ENCODE peak calls at places on chromosomes 11 and 22, in eight cellular contexts. One of them, this sample, is unnamed.

GRCh38 chr22:20441631-20442484 is 4.2 kb upstream of the SCARF2 start:
- DNase-seq in AG09309: no peak
- DNase-seq in kidney epithelial cell: no peak
- DNase-seq in NCI-H748 treated with DMSO at 0.1 percent for 48 hours: no peak
- DNase-seq in skeletal muscle cell: no peak
- DNase-seq in sciatic nerve: peak
- DNase-seq in left ventricle myocardium superior: peak
- DNase-seq in IMR-90: no peak
- DNase-seq in this sample: no peak

GRCh38 chr11:38814670-38815069 is 2216.6 kb upstream of the RAG2 start:
- DNase-seq in NCI-H748 treated with DMSO at 0.1 percent for 48 hours: no peak
- DNase-seq in sciatic nerve: no peak
- DNase-seq in left ventricle myocardium superior: no peak
- DNase-seq in skeletal muscle cell: no peak
- DNase-seq in IMR-90: peak
- DNase-seq in AG09309: no peak
- DNase-seq in kidney epithelial cell: no peak
- DNase-seq in this sample: no peak

GRCh38 chr22:26927841-26928240 is 270.5 kb downstream of the MIAT start:
- DNase-seq in left ventricle myocardium superior: no peak
- DNase-seq in NCI-H748 treated with DMSO at 0.1 percent for 48 hours: no peak
- DNase-seq in sciatic nerve: no peak
- DNase-seq in AG09309: no peak
- DNase-seq in IMR-90: no peak
- DNase-seq in kidney epithelial cell: no peak
- DNase-seq in skeletal muscle cell: no peak
- DNase-seq in this sample: no peak

GRCh38 chr11:76810151-76810853 is 27.1 kb downstream of the TSKU start:
- DNase-seq in skeletal muscle cell: no peak
- DNase-seq in kidney epithelial cell: no peak
- DNase-seq in IMR-90: no peak
- DNase-seq in AG09309: no peak
- DNase-seq in left ventricle myocardium superior: no peak
- DNase-seq in sciatic nerve: no peak
- DNase-seq in NCI-H748 treated with DMSO at 0.1 percent for 48 hours: no peak
- DNase-seq in this sample: no peak

GRCh38 chr11:61082931-61083531 is 19.3 kb upstream of the CD5 start:
- DNase-seq in kidney epithelial cell: no peak
- DNase-seq in NCI-H748 treated with DMSO at 0.1 percent for 48 hours: no peak
- DNase-seq in left ventricle myocardium superior: no peak
- DNase-seq in IMR-90: no peak
- DNase-seq in AG09309: no peak
- DNase-seq in skeletal muscle cell: no peak
- DNase-seq in sciatic nerve: no peak
- DNase-seq in this sample: no peak

GRCh38 chr11:75279273-75279672 is 38.7 kb downstream of the TPBGL start:
- DNase-seq in sciatic nerve: peak
- DNase-seq in IMR-90: peak
- DNase-seq in AG09309: no peak
- DNase-seq in skeletal muscle cell: no peak
- DNase-seq in NCI-H748 treated with DMSO at 0.1 percent for 48 hours: no peak
- DNase-seq in left ventricle myocardium superior: peak
- DNase-seq in kidney epithelial cell: no peak
- DNase-seq in this sample: no peak

GRCh38 chr11:127074151-127074761 is 73.7 kb upstream of the KIRREL3 start:
- DNase-seq in AG09309: peak
- DNase-seq in IMR-90: peak
- DNase-seq in left ventricle myocardium superior: no peak
- DNase-seq in NCI-H748 treated with DMSO at 0.1 percent for 48 hours: no peak
- DNase-seq in skeletal muscle cell: peak
- DNase-seq in kidney epithelial cell: peak
- DNase-seq in sciatic nerve: no peak
- DNase-seq in this sample: peak

GRCh38 chr22:39319284-39320170 is at the start of gene RPL3:
- DNase-seq in NCI-H748 treated with DMSO at 0.1 percent for 48 hours: peak
- DNase-seq in AG09309: peak
- DNase-seq in IMR-90: peak
- DNase-seq in sciatic nerve: peak
- DNase-seq in left ventricle myocardium superior: peak
- DNase-seq in skeletal muscle cell: peak
- DNase-seq in kidney epithelial cell: peak
- DNase-seq in this sample: peak

GRCh38 chr11:2122907-2123627 is 16.1 kb downstream of the IGF2 start:
- DNase-seq in IMR-90: no peak
- DNase-seq in sciatic nerve: no peak
- DNase-seq in NCI-H748 treated with DMSO at 0.1 percent for 48 hours: no peak
- DNase-seq in kidney epithelial cell: no peak
- DNase-seq in skeletal muscle cell: no peak
- DNase-seq in left ventricle myocardium superior: no peak
- DNase-seq in AG09309: no peak
- DNase-seq in this sample: no peak

GRCh38 chr22:35178446-35178845 is 78.8 kb upstream of the HMGXB4 start:
- DNase-seq in kidney epithelial cell: no peak
- DNase-seq in NCI-H748 treated with DMSO at 0.1 percent for 48 hours: no peak
- DNase-seq in left ventricle myocardium superior: no peak
- DNase-seq in skeletal muscle cell: no peak
- DNase-seq in AG09309: no peak
- DNase-seq in sciatic nerve: no peak
- DNase-seq in IMR-90: no peak
- DNase-seq in this sample: no peak

GRCh38 chr11:41660585-41660984 is 201.1 kb upstream of the LRRC4C start:
- DNase-seq in NCI-H748 treated with DMSO at 0.1 percent for 48 hours: no peak
- DNase-seq in sciatic nerve: no peak
- DNase-seq in skeletal muscle cell: no peak
- DNase-seq in AG09309: no peak
- DNase-seq in kidney epithelial cell: no peak
- DNase-seq in IMR-90: no peak
- DNase-seq in left ventricle myocardium superior: no peak
- DNase-seq in this sample: no peak

GRCh38 chr11:120425527-120425926 is 86.0 kb upstream of the GRIK4 start:
- DNase-seq in IMR-90: no peak
- DNase-seq in NCI-H748 treated with DMSO at 0.1 percent for 48 hours: no peak
- DNase-seq in left ventricle myocardium superior: no peak
- DNase-seq in AG09309: no peak
- DNase-seq in skeletal muscle cell: no peak
- DNase-seq in sciatic nerve: no peak
- DNase-seq in kidney epithelial cell: no peak
- DNase-seq in this sample: no peak

GRCh38 chr11:33168605-33169240 is 7.4 kb upstream of the CSTF3 start:
- DNase-seq in sciatic nerve: no peak
- DNase-seq in kidney epithelial cell: no peak
- DNase-seq in NCI-H748 treated with DMSO at 0.1 percent for 48 hours: no peak
- DNase-seq in AG09309: no peak
- DNase-seq in left ventricle myocardium superior: no peak
- DNase-seq in IMR-90: peak
- DNase-seq in skeletal muscle cell: no peak
- DNase-seq in this sample: no peak

GRCh38 chr11:33722579-33723234 is 13.5 kb downstream of the CD59 start:
- DNase-seq in skeletal muscle cell: no peak
- DNase-seq in left ventricle myocardium superior: no peak
- DNase-seq in sciatic nerve: peak
- DNase-seq in IMR-90: peak
- DNase-seq in AG09309: no peak
- DNase-seq in NCI-H748 treated with DMSO at 0.1 percent for 48 hours: no peak
- DNase-seq in kidney epithelial cell: no peak
- DNase-seq in this sample: no peak

GRCh38 chr22:49576241-49577141 is 251.2 kb downstream of the BRD1 start:
- DNase-seq in skeletal muscle cell: no peak
- DNase-seq in IMR-90: no peak
- DNase-seq in kidney epithelial cell: no peak
- DNase-seq in left ventricle myocardium superior: peak
- DNase-seq in NCI-H748 treated with DMSO at 0.1 percent for 48 hours: no peak
- DNase-seq in sciatic nerve: peak
- DNase-seq in AG09309: no peak
- DNase-seq in this sample: no peak

GRCh38 chr11:34940026-34940677 is 23.7 kb downstream of the PDHX start:
- DNase-seq in sciatic nerve: no peak
- DNase-seq in IMR-90: peak
- DNase-seq in AG09309: peak
- DNase-seq in skeletal muscle cell: no peak
- DNase-seq in kidney epithelial cell: no peak
- DNase-seq in left ventricle myocardium superior: no peak
- DNase-seq in NCI-H748 treated with DMSO at 0.1 percent for 48 hours: no peak
- DNase-seq in this sample: peak

GRCh38 chr11:120185678-120186407 is 25.0 kb upstream of the OAF start:
- DNase-seq in NCI-H748 treated with DMSO at 0.1 percent for 48 hours: no peak
- DNase-seq in skeletal muscle cell: no peak
- DNase-seq in kidney epithelial cell: no peak
- DNase-seq in left ventricle myocardium superior: no peak
- DNase-seq in AG09309: no peak
- DNase-seq in sciatic nerve: peak
- DNase-seq in IMR-90: no peak
- DNase-seq in this sample: no peak

GRCh38 chr11:16603245-16603644 is 135.2 kb upstream of the C11orf58 start:
- DNase-seq in skeletal muscle cell: no peak
- DNase-seq in kidney epithelial cell: no peak
- DNase-seq in sciatic nerve: no peak
- DNase-seq in NCI-H748 treated with DMSO at 0.1 percent for 48 hours: no peak
- DNase-seq in IMR-90: no peak
- DNase-seq in left ventricle myocardium superior: peak
- DNase-seq in AG09309: no peak
- DNase-seq in this sample: no peak

GRCh38 chr11:1002091-1002984 is 34.2 kb downstream of the MUC6 start:
- DNase-seq in kidney epithelial cell: no peak
- DNase-seq in IMR-90: no peak
- DNase-seq in skeletal muscle cell: no peak
- DNase-seq in AG09309: no peak
- DNase-seq in left ventricle myocardium superior: no peak
- DNase-seq in sciatic nerve: no peak
- DNase-seq in NCI-H748 treated with DMSO at 0.1 percent for 48 hours: no peak
- DNase-seq in this sample: no peak